ENCODE peak calls at places on chromosomes 1 and 21, in seven cellular contexts. B, R, A, M, Z, E and V are unnamed samples.

GRCh38 chr1:94304553-94304952 is 67.2 kb upstream of the ARHGAP29 start:
- DNase-seq in B (no peak), R (no peak), A (no peak), M (no peak), Z (no peak), E (no peak), V (no peak)

GRCh38 chr1:7375329-7375728 is 395.8 kb upstream of the VAMP3 start:
- DNase-seq in B (no peak), R (no peak), A (peak), M (no peak), Z (no peak), E (no peak), V (peak)

GRCh38 chr1:182166321-182166720 is 104.8 kb upstream of the ZNF648 start:
- DNase-seq in B (no peak), R (no peak), A (no peak), M (no peak), Z (no peak), E (no peak), V (no peak)

GRCh38 chr1:7679873-7680790 is 91.0 kb upstream of the VAMP3 start:
- DNase-seq in B (peak), R (peak), A (no peak), M (no peak), Z (peak), E (peak), V (peak)

GRCh38 chr1:235941852-235942624 is 75.3 kb upstream of the LYST start:
- DNase-seq in B (no peak), R (no peak), A (no peak), M (no peak), Z (no peak), E (no peak), V (no peak)

GRCh38 chr1:210920716-210921694 is 212.9 kb downstream of the KCNH1 start:
- DNase-seq in B (no peak), R (no peak), A (no peak), M (no peak), Z (no peak), E (no peak), V (no peak)

GRCh38 chr1:65148548-65149390 is 766 bp downstream of the AK4 start:
- DNase-seq in B (peak), R (peak), A (peak), M (peak), Z (no peak), E (peak), V (peak)

GRCh38 chr1:244224487-244225430 is 173.7 kb downstream of the ZBTB18 start:
- DNase-seq in B (no peak), R (no peak), A (no peak), M (no peak), Z (no peak), E (no peak), V (no peak)

GRCh38 chr1:3433596-3434320 is 20.7 kb upstream of the ARHGEF16 start:
- DNase-seq in B (no peak), R (no peak), A (no peak), M (no peak), Z (no peak), E (no peak), V (no peak)

GRCh38 chr1:30512922-30513265 is 210.5 kb downstream of the MATN1 start:
- DNase-seq in B (no peak), R (no peak), A (peak), M (no peak), Z (no peak), E (no peak), V (peak)

GRCh38 chr1:30900486-30900885 is 8.1 kb downstream of the SDC3 start:
- DNase-seq in B (no peak), R (no peak), A (no peak), M (no peak), Z (no peak), E (no peak), V (no peak)

GRCh38 chr1:20787100-20787774 is at the start of gene HP1BP3:
- DNase-seq in B (peak), R (peak), A (peak), M (peak), Z (peak), E (peak), V (peak)

GRCh38 chr1:161073474-161074121 is 3.9 kb upstream of the ARHGAP30 start:
- DNase-seq in B (no peak), R (no peak), A (no peak), M (no peak), Z (no peak), E (peak), V (no peak)

GRCh38 chr21:38721055-38721454 is 84.7 kb upstream of the ETS2 start:
- DNase-seq in B (peak), R (no peak), A (no peak), M (no peak), Z (no peak), E (no peak), V (no peak)

GRCh38 chr1:167784876-167785550 is 63.2 kb downstream of the MPZL1 start:
- DNase-seq in B (no peak), R (no peak), A (no peak), M (no peak), Z (no peak), E (no peak), V (no peak)

GRCh38 chr21:19731251-19731650 is 1267.0 kb upstream of the NCAM2 start:
- DNase-seq in B (no peak), R (no peak), A (no peak), M (no peak), Z (no peak), E (no peak), V (no peak)

GRCh38 chr1:152398812-152399698 is 15.0 kb downstream of the CRNN start:
- DNase-seq in B (no peak), R (peak), A (no peak), M (no peak), Z (no peak), E (no peak), V (no peak)

GRCh38 chr1:22428672-22429071 is 23.0 kb upstream of the ZBTB40 start:
- DNase-seq in B (no peak), R (peak), A (no peak), M (no peak), Z (no peak), E (no peak), V (no peak)

GRCh38 chr1:24277420-24278169 is 41.6 kb upstream of the GRHL3 start:
- DNase-seq in B (no peak), R (peak), A (no peak), M (peak), Z (no peak), E (no peak), V (no peak)

GRCh38 chr21:33059319-33059894 is 10.5 kb upstream of the OLIG1 start:
- DNase-seq in B (no peak), R (peak), A (no peak), M (no peak), Z (no peak), E (no peak), V (no peak)

GRCh38 chr1:9721606-9722377 is 70.3 kb downstream of the PIK3CD start:
- DNase-seq in B (peak), R (peak), A (no peak), M (peak), Z (peak), E (no peak), V (no peak)

GRCh38 chr1:90139837-90140236 is 144.9 kb downstream of the ZNF326 start:
- DNase-seq in B (no peak), R (no peak), A (no peak), M (no peak), Z (no peak), E (no peak), V (no peak)

GRCh38 chr1:103250441-103250861 is 142.1 kb upstream of the COL11A1 start:
- DNase-seq in B (peak), R (no peak), A (no peak), M (no peak), Z (no peak), E (no peak), V (no peak)

GRCh38 chr1:1034438-1034759 is 14.5 kb downstream of the AGRN start:
- DNase-seq in B (no peak), R (no peak), A (no peak), M (no peak), Z (no peak), E (no peak), V (no peak)

GRCh38 chr1:1033731-1034437 is 14.0 kb downstream of the AGRN start:
- DNase-seq in B (peak), R (no peak), A (no peak), M (no peak), Z (no peak), E (no peak), V (no peak)

GRCh38 chr1:1033009-1033587 is 13.2 kb downstream of the AGRN start:
- DNase-seq in B (peak), R (peak), A (no peak), M (peak), Z (peak), E (peak), V (peak)

GRCh38 chr1:1031659-1032245 is 11.8 kb downstream of the AGRN start:
- DNase-seq in B (no peak), R (no peak), A (no peak), M (no peak), Z (no peak), E (no peak), V (no peak)

GRCh38 chr1:1032428-1032827 is 12.5 kb downstream of the AGRN start:
- DNase-seq in B (no peak), R (peak), A (no peak), M (no peak), Z (no peak), E (no peak), V (no peak)
- TF ChIP-seq CTCF in B (no peak), R (no peak), A (no peak), M (peak), Z (no peak), E (no peak), V (no peak)

GRCh38 chr1:67053785-67054759 is at the start of gene SLC35D1:
- DNase-seq in B (peak), R (peak), A (peak), M (peak), Z (peak), E (peak), V (peak)
- TF ChIP-seq CTCF in B (no peak), R (no peak), A (no peak), M (no peak), Z (no peak), E (no peak), V (no peak)

DNA sequence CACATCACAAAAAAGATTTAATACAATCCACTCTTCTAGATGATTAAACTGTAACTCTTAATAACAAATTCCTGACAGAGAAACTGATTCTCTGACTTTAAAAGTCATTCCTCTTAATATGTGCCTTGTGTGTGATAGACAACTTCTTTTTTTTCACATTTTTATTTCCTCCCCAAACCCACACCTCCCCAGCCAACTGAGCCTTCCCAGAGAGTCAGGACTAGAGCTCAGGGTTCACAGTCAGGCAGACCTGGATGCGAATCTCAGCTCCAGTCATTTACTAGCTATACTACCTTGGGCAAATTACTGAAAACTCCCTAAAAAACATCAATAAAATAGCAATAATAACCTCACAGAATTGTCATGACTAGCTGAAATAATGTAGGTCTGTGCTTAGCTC is 14.2 kb downstream of the ATPAF1 start:
- DNase-seq in B (no peak), R (no peak), A (no peak), M (no peak), Z (no peak), E (no peak), V (no peak)
- TF ChIP-seq CTCF in B (no peak), R (no peak), A (no peak), M (no peak), Z (no peak), E (no peak), V (no peak)

GRCh38 chr1:39949891-39950290 is 5.1 kb upstream of the MFSD2A start:
- DNase-seq in B (no peak), R (no peak), A (no peak), M (no peak), Z (no peak), E (no peak), V (no peak)

GRCh38 chr1:39954261-39954869 is 580 bp upstream of the MFSD2A start:
- DNase-seq in B (no peak), R (no peak), A (no peak), M (no peak), Z (no peak), E (no peak), V (no peak)

GRCh38 chr1:39954870-39955546 is at the start of gene MFSD2A:
- DNase-seq in B (peak), R (peak), A (peak), M (peak), Z (peak), E (peak), V (peak)

GRCh38 chr1:39951951-39952350 is 3.0 kb upstream of the MFSD2A start:
- DNase-seq in B (no peak), R (no peak), A (no peak), M (no peak), Z (no peak), E (no peak), V (no peak)

GRCh38 chr1:39952359-39953110 is 2.4 kb upstream of the MFSD2A start:
- DNase-seq in B (no peak), R (no peak), A (no peak), M (no peak), Z (no peak), E (no peak), V (no peak)
- TF ChIP-seq CTCF in B (no peak), R (no peak), A (no peak), M (no peak), Z (no peak), E (no peak), V (no peak)